ENCODE peak calls at places on chromosomes 13 and 19, in eight cellular contexts. A is DND-41, U is NCI-H1092, X is Right ventricle myocardium inferior, B is fibroblast of mammary gland, R is fibroblast of lung, Q is left lung, P is GM03348. L is an unnamed sample.

GRCh38 chr13:34913040-34913439 is 29.0 kb upstream of the NBEA start:
- DNase-seq in U (no peak), Q (no peak), R (peak), X (no peak), P (peak), B (peak), A (peak), L (peak)

GRCh38 chr19:3398114-3398899 is 31.9 kb downstream of the NFIC start:
- DNase-seq in R (peak), B (no peak), Q (peak), U (no peak), A (no peak), P (peak), X (peak), L (peak)

GRCh38 chr13:40126301-40127085 is 471.0 kb downstream of the COG6 start:
- DNase-seq in A (no peak), P (no peak), U (no peak), Q (no peak), X (no peak), B (no peak), R (no peak), L (no peak)

GRCh38 chr13:94195715-94196114 is 283.8 kb downstream of the DCT start:
- DNase-seq in P (peak), A (no peak), X (no peak), U (no peak), Q (no peak), R (peak), B (peak), L (no peak)

GRCh38 chr13:110308377-110309158 is 1.5 kb downstream of the COL4A2 start:
- DNase-seq in R (peak), X (no peak), U (no peak), P (peak), A (no peak), B (peak), Q (peak), L (peak)

GRCh38 chr19:1505991-1506881 is 6.6 kb downstream of the ADAMTSL5 start:
- DNase-seq in Q (peak), X (no peak), R (no peak), U (no peak), A (no peak), B (no peak), P (no peak), L (no peak)

GRCh38 chr19:39372941-39373340 is 18.0 kb downstream of the PAF1 start:
- DNase-seq in B (peak), R (peak), A (no peak), P (peak), Q (no peak), X (no peak), U (no peak), L (no peak)

GRCh38 chr19:644789-645188 is 5.1 kb downstream of the FGF22 start:
- DNase-seq in R (no peak), B (no peak), A (no peak), U (no peak), P (no peak), X (no peak), Q (no peak), L (no peak)

GRCh38 chr13:21717817-21718216 is 46.9 kb downstream of the FGF9 start:
- DNase-seq in A (no peak), X (no peak), U (no peak), R (no peak), P (peak), Q (no peak), B (no peak), L (no peak)

GRCh38 chr19:47564081-47564480 is 8.9 kb downstream of the ZNF541 start:
- DNase-seq in R (no peak), A (no peak), U (no peak), P (no peak), B (no peak), X (no peak), Q (no peak), L (no peak)

GRCh38 chr13:110390572-110390971 is 83.5 kb downstream of the COL4A2 start:
- DNase-seq in R (peak), A (no peak), B (peak), P (no peak), U (no peak), X (no peak), Q (no peak), L (no peak)

GRCh38 chr13:23928985-23929384 is 31.7 kb upstream of the C1QTNF9B start:
- DNase-seq in Q (no peak), U (no peak), X (no peak), B (peak), A (no peak), P (peak), R (peak), L (no peak)

GRCh38 chr13:110546933-110547332 is 14.6 kb downstream of the RAB20 start:
- DNase-seq in A (no peak), Q (peak), R (peak), B (peak), X (peak), U (no peak), P (peak), L (no peak)

GRCh38 chr19:2476451-2477140 is 669 bp downstream of the GADD45B start:
- DNase-seq in P (peak), X (peak), Q (peak), R (no peak), B (peak), U (no peak), A (peak), L (peak)

GRCh38 chr19:43481701-43482100 is 16.3 kb upstream of the LYPD3 start:
- DNase-seq in B (no peak), P (no peak), X (no peak), U (no peak), Q (no peak), A (no peak), R (no peak), L (no peak)

GRCh38 chr19:3986260-3987041 is 1.2 kb upstream of the EEF2 start:
- DNase-seq in R (peak), B (peak), U (peak), X (peak), Q (no peak), A (peak), P (peak), L (peak)

GRCh38 chr13:30446122-30446500 is 19.6 kb downstream of the HMGB1 start:
- DNase-seq in P (no peak), R (no peak), Q (no peak), B (no peak), X (no peak), A (no peak), U (no peak), L (no peak)

GRCh38 chr19:16232568-16232967 is 34.9 kb downstream of the AP1M1 start:
- DNase-seq in B (no peak), Q (peak), X (no peak), A (no peak), P (no peak), R (no peak), U (no peak), L (no peak)

GRCh38 chr13:95391325-95391724 is 90.1 kb upstream of the ABCC4 start:
- DNase-seq in A (no peak), U (no peak), R (no peak), B (peak), Q (no peak), X (no peak), P (no peak), L (no peak)

GRCh38 chr13:64369121-64369520 is 2861.0 kb downstream of the PCDH9 start:
- DNase-seq in Q (no peak), P (no peak), B (peak), U (no peak), A (no peak), R (peak), X (no peak), L (no peak)

GRCh38 chr19:38945562-38946228 is 15.0 kb downstream of the MRPS12 start:
- DNase-seq in A (no peak), Q (no peak), X (no peak), P (no peak), R (no peak), U (no peak), B (no peak), L (peak)

GRCh38 chr13:102555914-102556553 is 40.8 kb upstream of the TPP2 start:
- DNase-seq in U (peak), Q (no peak), R (peak), X (no peak), A (peak), B (peak), P (peak), L (no peak)

GRCh38 chr13:32409561-32410440 is 18.1 kb downstream of the N4BP2L1 start:
- DNase-seq in Q (no peak), U (no peak), R (peak), B (peak), A (no peak), P (peak), X (peak), L (peak)

GRCh38 chr13:38970380-38971051 is 20.1 kb downstream of the STOML3 start:
- DNase-seq in A (no peak), Q (no peak), U (no peak), P (no peak), X (no peak), B (no peak), R (no peak), L (no peak)